ENCODE peak calls at places on chromosomes 13 and 19, in four cellular contexts. K is kidney tubule cell, G is GM13976, Q is HTR-8/SVneo. I is an unnamed sample.

GRCh38 chr13:104315606-104316005 is 1249.4 kb upstream of the SLC10A2 start:
- DNase-seq in K (peak; percentile 99), G (no peak), Q (peak; percentile 28), I (peak; percentile 48)

GRCh38 chr13:53204598-53204997 is 176.0 kb downstream of the OLFM4 start:
- DNase-seq in K (no peak), G (no peak), Q (no peak), I (no peak)

GRCh38 chr13:76812971-76813691 is 73.1 kb downstream of the KCTD12 start:
- DNase-seq in K (no peak), G (no peak), Q (no peak), I (no peak)

GRCh38 chr19:14410054-14410774 is 8.9 kb downstream of the DDX39A start:
- DNase-seq in K (no peak), G (peak; percentile 26), Q (no peak), I (no peak)

GRCh38 chr19:38649305-38650179 is 2.1 kb downstream of the ACTN4 start:
- DNase-seq in K (peak; percentile 78), G (no peak), Q (no peak), I (no peak)

GRCh38 chr19:53571339-53571738 is 33.4 kb downstream of the ZNF331 start:
- DNase-seq in K (no peak), G (no peak), Q (no peak), I (no peak)

GRCh38 chr13:52344108-52344507 is 61.9 kb downstream of the THSD1 start:
- DNase-seq in K (no peak), G (no peak), Q (no peak), I (no peak)

GRCh38 chr13:94860981-94861407 is 148.6 kb upstream of the SOX21 start:
- DNase-seq in K (peak; percentile 48), G (no peak), Q (no peak), I (no peak)